ENCODE peak calls at places on chromosomes 6 and 20, in nine cellular contexts. One of them, this sample, is unnamed.
A peak's percentile ranks its signal among the peaks of the same experiment; 100 is the strongest.

GRCh38 chr20:38843346-38843745 is 37.8 kb downstream of the PPP1R16B start:
- DNase-seq in progenitor cell of endocrine pancreas: no peak
- DNase-seq in CD8-positive, alpha-beta T cell: no peak
- DNase-seq in fibroblast of mammary gland: no peak
- DNase-seq in Peyer's patch: no peak
- DNase-seq in foreskin fibroblast: no peak
- DNase-seq in NB4: no peak
- DNase-seq in omental fat pad: no peak
- DNase-seq in WERI-Rb-1: no peak
- DNase-seq in this sample: no peak

GRCh38 chr6:127069659-127070279 is 48.7 kb upstream of the RSPO3 start:
- DNase-seq in WERI-Rb-1: no peak
- DNase-seq in NB4: peak; percentile 36
- DNase-seq in omental fat pad: no peak
- DNase-seq in foreskin fibroblast: peak; percentile 17
- DNase-seq in Peyer's patch: no peak
- DNase-seq in CD8-positive, alpha-beta T cell: no peak
- DNase-seq in progenitor cell of endocrine pancreas: no peak
- DNase-seq in fibroblast of mammary gland: peak; percentile 59
- DNase-seq in this sample: peak; percentile 59

GRCh38 chr6:112683926-112684325 is 336.8 kb downstream of the RFPL4B start:
- DNase-seq in Peyer's patch: no peak
- DNase-seq in fibroblast of mammary gland: peak; percentile 95
- DNase-seq in NB4: no peak
- DNase-seq in CD8-positive, alpha-beta T cell: no peak
- DNase-seq in foreskin fibroblast: peak; percentile 74
- DNase-seq in omental fat pad: no peak
- DNase-seq in WERI-Rb-1: no peak
- DNase-seq in progenitor cell of endocrine pancreas: no peak
- DNase-seq in this sample: peak; percentile 87

GRCh38 chr20:37567671-37568588 is 40.3 kb upstream of the BLCAP start:
- DNase-seq in foreskin fibroblast: no peak
- DNase-seq in CD8-positive, alpha-beta T cell: no peak
- DNase-seq in Peyer's patch: peak; percentile 25
- DNase-seq in NB4: peak; percentile 37
- DNase-seq in omental fat pad: no peak
- DNase-seq in WERI-Rb-1: peak; percentile 30
- DNase-seq in fibroblast of mammary gland: no peak
- DNase-seq in progenitor cell of endocrine pancreas: no peak
- DNase-seq in this sample: peak; percentile 4

GRCh38 chr20:56200456-56200855 is 48.1 kb upstream of the MC3R start:
- DNase-seq in progenitor cell of endocrine pancreas: no peak
- DNase-seq in CD8-positive, alpha-beta T cell: no peak
- DNase-seq in NB4: peak; percentile 50
- DNase-seq in foreskin fibroblast: no peak
- DNase-seq in Peyer's patch: no peak
- DNase-seq in fibroblast of mammary gland: peak; percentile 14
- DNase-seq in omental fat pad: no peak
- DNase-seq in WERI-Rb-1: no peak
- DNase-seq in this sample: no peak

GRCh38 chr6:156872903-156873302 is 95.7 kb downstream of the ARID1B start:
- DNase-seq in progenitor cell of endocrine pancreas: no peak
- DNase-seq in fibroblast of mammary gland: no peak
- DNase-seq in CD8-positive, alpha-beta T cell: no peak
- DNase-seq in omental fat pad: no peak
- DNase-seq in WERI-Rb-1: no peak
- DNase-seq in foreskin fibroblast: no peak
- DNase-seq in NB4: no peak
- DNase-seq in Peyer's patch: no peak
- DNase-seq in this sample: no peak

GRCh38 chr6:35164277-35164676 is 23.1 kb upstream of the TCP11 start:
- DNase-seq in WERI-Rb-1: no peak
- DNase-seq in progenitor cell of endocrine pancreas: no peak
- DNase-seq in foreskin fibroblast: no peak
- DNase-seq in omental fat pad: no peak
- DNase-seq in NB4: no peak
- DNase-seq in fibroblast of mammary gland: no peak
- DNase-seq in Peyer's patch: no peak
- DNase-seq in CD8-positive, alpha-beta T cell: no peak
- DNase-seq in this sample: no peak

GRCh38 chr20:6122111-6122872 is 538 bp downstream of the FERMT1 start:
- DNase-seq in CD8-positive, alpha-beta T cell: no peak
- DNase-seq in progenitor cell of endocrine pancreas: no peak
- DNase-seq in NB4: peak; percentile 54
- DNase-seq in fibroblast of mammary gland: peak; percentile 18
- DNase-seq in foreskin fibroblast: peak; percentile 14
- DNase-seq in Peyer's patch: no peak
- DNase-seq in WERI-Rb-1: no peak
- DNase-seq in omental fat pad: no peak
- DNase-seq in this sample: peak; percentile 26

GRCh38 chr6:93799226-93799625 is 379.9 kb upstream of the EPHA7 start:
- DNase-seq in fibroblast of mammary gland: peak; percentile 37
- DNase-seq in NB4: no peak
- DNase-seq in omental fat pad: no peak
- DNase-seq in CD8-positive, alpha-beta T cell: no peak
- DNase-seq in foreskin fibroblast: no peak
- DNase-seq in progenitor cell of endocrine pancreas: no peak
- DNase-seq in Peyer's patch: no peak
- DNase-seq in WERI-Rb-1: no peak
- DNase-seq in this sample: peak; percentile 52

GRCh38 chr20:22339091-22339881 is 245.1 kb downstream of the FOXA2 start:
- DNase-seq in progenitor cell of endocrine pancreas: peak; percentile 54
- DNase-seq in omental fat pad: no peak
- DNase-seq in WERI-Rb-1: peak; percentile 30
- DNase-seq in Peyer's patch: peak; percentile 70
- DNase-seq in CD8-positive, alpha-beta T cell: peak; percentile 11
- DNase-seq in fibroblast of mammary gland: peak; percentile 78
- DNase-seq in foreskin fibroblast: peak; percentile 17
- DNase-seq in NB4: peak; percentile 80
- DNase-seq in this sample: peak; percentile 64

GRCh38 chr6:128358111-128358780 is 162.2 kb downstream of the PTPRK start:
- DNase-seq in omental fat pad: no peak
- DNase-seq in fibroblast of mammary gland: no peak
- DNase-seq in NB4: no peak
- DNase-seq in foreskin fibroblast: no peak
- DNase-seq in Peyer's patch: no peak
- DNase-seq in WERI-Rb-1: no peak
- DNase-seq in progenitor cell of endocrine pancreas: no peak
- DNase-seq in CD8-positive, alpha-beta T cell: no peak
- DNase-seq in this sample: peak; percentile 42

GRCh38 chr6:50816947-50817637 is 1.6 kb upstream of the TFAP2B start:
- DNase-seq in fibroblast of mammary gland: no peak
- DNase-seq in foreskin fibroblast: no peak
- DNase-seq in CD8-positive, alpha-beta T cell: no peak
- DNase-seq in Peyer's patch: no peak
- DNase-seq in NB4: no peak
- DNase-seq in WERI-Rb-1: no peak
- DNase-seq in progenitor cell of endocrine pancreas: no peak
- DNase-seq in omental fat pad: no peak
- DNase-seq in this sample: no peak

GRCh38 chr6:50815436-50816114 is 3.1 kb upstream of the TFAP2B start:
- DNase-seq in foreskin fibroblast: peak; percentile 4
- DNase-seq in progenitor cell of endocrine pancreas: no peak
- DNase-seq in WERI-Rb-1: no peak
- DNase-seq in fibroblast of mammary gland: peak; percentile 15
- DNase-seq in Peyer's patch: no peak
- DNase-seq in NB4: no peak
- DNase-seq in CD8-positive, alpha-beta T cell: no peak
- DNase-seq in omental fat pad: no peak
- DNase-seq in this sample: peak; percentile 19

GRCh38 chr6:50817638-50817950 is 1.1 kb upstream of the TFAP2B start:
- DNase-seq in fibroblast of mammary gland: no peak
- DNase-seq in Peyer's patch: no peak
- DNase-seq in NB4: no peak
- DNase-seq in progenitor cell of endocrine pancreas: no peak
- DNase-seq in CD8-positive, alpha-beta T cell: no peak
- DNase-seq in omental fat pad: no peak
- DNase-seq in WERI-Rb-1: no peak
- DNase-seq in foreskin fibroblast: no peak
- DNase-seq in this sample: no peak

GRCh38 chr6:50818673-50819072 is at the start of gene TFAP2B:
- DNase-seq in fibroblast of mammary gland: no peak
- DNase-seq in foreskin fibroblast: no peak
- DNase-seq in progenitor cell of endocrine pancreas: no peak
- DNase-seq in CD8-positive, alpha-beta T cell: no peak
- DNase-seq in NB4: no peak
- DNase-seq in WERI-Rb-1: no peak
- DNase-seq in Peyer's patch: no peak
- DNase-seq in omental fat pad: no peak
- DNase-seq in this sample: no peak

GRCh38 chr6:50816115-50816675 is 2.5 kb upstream of the TFAP2B start:
- DNase-seq in foreskin fibroblast: peak; percentile 29
- DNase-seq in Peyer's patch: peak; percentile 86
- DNase-seq in progenitor cell of endocrine pancreas: peak; percentile 71
- DNase-seq in fibroblast of mammary gland: peak; percentile 71
- DNase-seq in WERI-Rb-1: peak; percentile 90
- DNase-seq in omental fat pad: peak; percentile 46
- DNase-seq in NB4: peak; percentile 76
- DNase-seq in CD8-positive, alpha-beta T cell: peak; percentile 36
- DNase-seq in this sample: peak; percentile 70
- TF ChIP-seq CTCF in foreskin fibroblast: peak; percentile 83
- TF ChIP-seq CTCF in Peyer's patch: peak; percentile 71
- TF ChIP-seq CTCF in progenitor cell of endocrine pancreas: peak; percentile 89
- TF ChIP-seq CTCF in fibroblast of mammary gland: peak; percentile 85
- TF ChIP-seq CTCF in WERI-Rb-1: peak; percentile 74
- TF ChIP-seq CTCF in omental fat pad: no peak
- TF ChIP-seq CTCF in NB4: peak; percentile 59
- TF ChIP-seq CTCF in CD8-positive, alpha-beta T cell: peak; percentile 55
- TF ChIP-seq CTCF in this sample: peak; percentile 83

DNA sequence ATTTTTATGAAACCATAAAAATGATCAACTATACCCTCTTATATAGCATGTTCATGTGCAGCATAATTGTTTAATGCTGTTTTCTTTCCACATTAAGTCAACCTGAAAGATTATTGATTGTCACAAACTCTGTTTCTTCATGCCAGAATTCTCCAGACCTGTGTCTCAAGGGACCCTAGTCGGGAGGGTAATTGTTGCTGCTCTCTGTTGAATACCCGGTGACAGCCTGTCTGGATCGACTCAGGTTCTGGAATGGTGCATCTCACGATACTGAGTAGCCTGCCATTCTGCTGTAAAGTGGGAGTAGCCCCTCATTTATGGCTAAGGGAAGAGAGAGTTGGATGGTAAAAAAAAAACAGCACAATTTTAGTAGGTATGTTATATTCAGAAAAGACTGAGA is 449.9 kb upstream of the SOX4 start:
- DNase-seq in foreskin fibroblast: no peak
- DNase-seq in WERI-Rb-1: no peak
- DNase-seq in NB4: no peak
- DNase-seq in CD8-positive, alpha-beta T cell: no peak
- DNase-seq in omental fat pad: no peak
- DNase-seq in Peyer's patch: no peak
- DNase-seq in progenitor cell of endocrine pancreas: no peak
- DNase-seq in fibroblast of mammary gland: no peak
- DNase-seq in this sample: no peak
- TF ChIP-seq CTCF in foreskin fibroblast: no peak
- TF ChIP-seq CTCF in WERI-Rb-1: no peak
- TF ChIP-seq CTCF in NB4: no peak
- TF ChIP-seq CTCF in CD8-positive, alpha-beta T cell: no peak
- TF ChIP-seq CTCF in omental fat pad: no peak
- TF ChIP-seq CTCF in Peyer's patch: no peak
- TF ChIP-seq CTCF in progenitor cell of endocrine pancreas: no peak
- TF ChIP-seq CTCF in fibroblast of mammary gland: no peak
- TF ChIP-seq CTCF in this sample: no peak

GRCh38 chr6:3911614-3912336 is 62.6 kb downstream of the FAM50B start:
- DNase-seq in Peyer's patch: peak; percentile 49
- DNase-seq in progenitor cell of endocrine pancreas: no peak
- DNase-seq in foreskin fibroblast: peak; percentile 86
- DNase-seq in omental fat pad: peak; percentile 66
- DNase-seq in NB4: no peak
- DNase-seq in CD8-positive, alpha-beta T cell: no peak
- DNase-seq in WERI-Rb-1: no peak
- DNase-seq in fibroblast of mammary gland: peak; percentile 89
- DNase-seq in this sample: peak; percentile 92
- TF ChIP-seq CTCF in Peyer's patch: no peak
- TF ChIP-seq CTCF in progenitor cell of endocrine pancreas: no peak
- TF ChIP-seq CTCF in foreskin fibroblast: no peak
- TF ChIP-seq CTCF in omental fat pad: no peak
- TF ChIP-seq CTCF in NB4: no peak
- TF ChIP-seq CTCF in CD8-positive, alpha-beta T cell: no peak
- TF ChIP-seq CTCF in WERI-Rb-1: no peak
- TF ChIP-seq CTCF in fibroblast of mammary gland: no peak
- TF ChIP-seq CTCF in this sample: no peak

GRCh38 chr6:131780600-131780999 is 27.2 kb upstream of the ENPP1 start:
- DNase-seq in omental fat pad: no peak
- DNase-seq in CD8-positive, alpha-beta T cell: no peak
- DNase-seq in Peyer's patch: no peak
- DNase-seq in WERI-Rb-1: no peak
- DNase-seq in progenitor cell of endocrine pancreas: no peak
- DNase-seq in fibroblast of mammary gland: no peak
- DNase-seq in NB4: no peak
- DNase-seq in foreskin fibroblast: no peak
- DNase-seq in this sample: no peak

GRCh38 chr6:131779304-131779703 is 28.5 kb upstream of the ENPP1 start:
- DNase-seq in progenitor cell of endocrine pancreas: no peak
- DNase-seq in NB4: no peak
- DNase-seq in fibroblast of mammary gland: no peak
- DNase-seq in CD8-positive, alpha-beta T cell: no peak
- DNase-seq in WERI-Rb-1: no peak
- DNase-seq in Peyer's patch: no peak
- DNase-seq in omental fat pad: no peak
- DNase-seq in foreskin fibroblast: no peak
- DNase-seq in this sample: no peak

GRCh38 chr6:131784561-131784960 is 23.3 kb upstream of the ENPP1 start:
- DNase-seq in CD8-positive, alpha-beta T cell: no peak
- DNase-seq in fibroblast of mammary gland: peak; percentile 65
- DNase-seq in foreskin fibroblast: peak; percentile 62
- DNase-seq in WERI-Rb-1: no peak
- DNase-seq in Peyer's patch: no peak
- DNase-seq in omental fat pad: no peak
- DNase-seq in progenitor cell of endocrine pancreas: no peak
- DNase-seq in NB4: no peak
- DNase-seq in this sample: no peak

GRCh38 chr6:131781717-131782116 is 26.1 kb upstream of the ENPP1 start:
- DNase-seq in NB4: no peak
- DNase-seq in fibroblast of mammary gland: no peak
- DNase-seq in foreskin fibroblast: no peak
- DNase-seq in CD8-positive, alpha-beta T cell: no peak
- DNase-seq in omental fat pad: no peak
- DNase-seq in WERI-Rb-1: no peak
- DNase-seq in progenitor cell of endocrine pancreas: no peak
- DNase-seq in Peyer's patch: no peak
- DNase-seq in this sample: no peak

GRCh38 chr6:131782764-131783163 is 25.1 kb upstream of the ENPP1 start:
- DNase-seq in foreskin fibroblast: no peak
- DNase-seq in WERI-Rb-1: no peak
- DNase-seq in Peyer's patch: peak; percentile 56
- DNase-seq in fibroblast of mammary gland: no peak
- DNase-seq in omental fat pad: no peak
- DNase-seq in NB4: no peak
- DNase-seq in progenitor cell of endocrine pancreas: no peak
- DNase-seq in CD8-positive, alpha-beta T cell: no peak
- DNase-seq in this sample: no peak
- TF ChIP-seq CTCF in foreskin fibroblast: no peak
- TF ChIP-seq CTCF in WERI-Rb-1: peak; percentile 47
- TF ChIP-seq CTCF in Peyer's patch: peak; percentile 65
- TF ChIP-seq CTCF in fibroblast of mammary gland: no peak
- TF ChIP-seq CTCF in omental fat pad: no peak
- TF ChIP-seq CTCF in NB4: no peak
- TF ChIP-seq CTCF in progenitor cell of endocrine pancreas: no peak
- TF ChIP-seq CTCF in CD8-positive, alpha-beta T cell: no peak
- TF ChIP-seq CTCF in this sample: no peak